ENCODE peak calls at places on chromosomes 1 and 21, in five cellular contexts. One of them, this sample, is unnamed.

GRCh38 chr1:110155878-110156522 is 5.7 kb downstream of the SLC6A17 start:
- DNase-seq in endothelial cell of umbilical vein: peak; percentile 56
- DNase-seq in AG04449: no peak
- DNase-seq in BJ: no peak
- DNase-seq in NB4: peak; percentile 65
- DNase-seq in this sample: no peak

GRCh38 chr1:906532-907420 is 16.9 kb upstream of the SAMD11 start:
- DNase-seq in endothelial cell of umbilical vein: no peak
- DNase-seq in AG04449: no peak
- DNase-seq in BJ: no peak
- DNase-seq in NB4: peak; percentile 92
- DNase-seq in this sample: no peak

GRCh38 chr1:41325801-41326200 is 35.4 kb upstream of the FOXO6 start:
- DNase-seq in endothelial cell of umbilical vein: no peak
- DNase-seq in AG04449: no peak
- DNase-seq in BJ: no peak
- DNase-seq in NB4: no peak
- DNase-seq in this sample: no peak

GRCh38 chr21:42306366-42307035 is 8.7 kb downstream of the TFF3 start:
- DNase-seq in endothelial cell of umbilical vein: no peak
- DNase-seq in AG04449: no peak
- DNase-seq in BJ: no peak
- DNase-seq in NB4: no peak
- DNase-seq in this sample: no peak

GRCh38 chr1:89854140-89854539 is 33.3 kb downstream of the LRRC8D start:
- DNase-seq in endothelial cell of umbilical vein: no peak
- DNase-seq in AG04449: no peak
- DNase-seq in BJ: no peak
- DNase-seq in NB4: no peak
- DNase-seq in this sample: no peak

GRCh38 chr1:193335797-193336428 is 149.5 kb upstream of the B3GALT2 start:
- DNase-seq in endothelial cell of umbilical vein: peak; percentile 21
- DNase-seq in AG04449: peak; percentile 94
- DNase-seq in BJ: peak; percentile 80
- DNase-seq in NB4: no peak
- DNase-seq in this sample: no peak

GRCh38 chr1:212699104-212699838 is 369 bp downstream of the BATF3 start:
- DNase-seq in endothelial cell of umbilical vein: peak; percentile 18
- DNase-seq in AG04449: no peak
- DNase-seq in BJ: no peak
- DNase-seq in NB4: peak; percentile 75
- DNase-seq in this sample: no peak

GRCh38 chr1:233197940-233198339 is 97.6 kb downstream of the PCNX2 start:
- DNase-seq in endothelial cell of umbilical vein: no peak
- DNase-seq in AG04449: no peak
- DNase-seq in BJ: no peak
- DNase-seq in NB4: peak; percentile 7
- DNase-seq in this sample: no peak

GRCh38 chr1:200029035-200029623 is 1.6 kb downstream of the NR5A2 start:
- DNase-seq in endothelial cell of umbilical vein: peak; percentile 69
- DNase-seq in AG04449: no peak
- DNase-seq in BJ: no peak
- DNase-seq in NB4: peak; percentile 44
- DNase-seq in this sample: no peak

GRCh38 chr21:35824136-35824535 is 236.2 kb downstream of the SETD4 start:
- DNase-seq in endothelial cell of umbilical vein: no peak
- DNase-seq in AG04449: no peak
- DNase-seq in BJ: no peak
- DNase-seq in NB4: no peak
- DNase-seq in this sample: no peak

GRCh38 chr1:161420763-161421455 is 53.2 kb upstream of the CFAP126 start:
- DNase-seq in endothelial cell of umbilical vein: no peak
- DNase-seq in AG04449: no peak
- DNase-seq in BJ: no peak
- DNase-seq in NB4: no peak
- DNase-seq in this sample: no peak

GRCh38 chr1:26412180-26412840 is 1.7 kb downstream of the LIN28A start:
- DNase-seq in endothelial cell of umbilical vein: no peak
- DNase-seq in AG04449: no peak
- DNase-seq in BJ: no peak
- DNase-seq in NB4: no peak
- DNase-seq in this sample: no peak

GRCh38 chr1:179252606-179253005 is 23.1 kb upstream of the ABL2 start:
- DNase-seq in endothelial cell of umbilical vein: no peak
- DNase-seq in AG04449: no peak
- DNase-seq in BJ: no peak
- DNase-seq in NB4: no peak
- DNase-seq in this sample: no peak

GRCh38 chr1:17874231-17874630 is 119.1 kb downstream of the ACTL8 start:
- DNase-seq in endothelial cell of umbilical vein: no peak
- DNase-seq in AG04449: peak; percentile 85
- DNase-seq in BJ: peak; percentile 78
- DNase-seq in NB4: no peak
- DNase-seq in this sample: peak; percentile 70

GRCh38 chr1:55640708-55641473 is 425.7 kb upstream of the USP24 start:
- DNase-seq in endothelial cell of umbilical vein: peak; percentile 78
- DNase-seq in AG04449: peak; percentile 19
- DNase-seq in BJ: no peak
- DNase-seq in NB4: peak; percentile 48
- DNase-seq in this sample: no peak

GRCh38 chr21:23811802-23812201 is 1795.5 kb downstream of the MRPL39 start:
- DNase-seq in endothelial cell of umbilical vein: no peak
- DNase-seq in AG04449: no peak
- DNase-seq in BJ: no peak
- DNase-seq in NB4: peak; percentile 71
- DNase-seq in this sample: no peak

GRCh38 chr1:78607944-78608343 is 12.3 kb upstream of the IFI44L start:
- DNase-seq in endothelial cell of umbilical vein: no peak
- DNase-seq in AG04449: no peak
- DNase-seq in BJ: no peak
- DNase-seq in NB4: no peak
- DNase-seq in this sample: no peak

GRCh38 chr1:236654957-236655356 is 31.3 kb upstream of the ACTN2 start:
- DNase-seq in endothelial cell of umbilical vein: no peak
- DNase-seq in AG04449: no peak
- DNase-seq in BJ: no peak
- DNase-seq in NB4: no peak
- DNase-seq in this sample: no peak

GRCh38 chr1:24906760-24907490 is 23.2 kb downstream of the RUNX3 start:
- DNase-seq in endothelial cell of umbilical vein: no peak
- DNase-seq in AG04449: no peak
- DNase-seq in BJ: no peak
- DNase-seq in NB4: no peak
- DNase-seq in this sample: no peak

GRCh38 chr1:5643360-5644090 is 348.7 kb downstream of the NPHP4 start:
- DNase-seq in endothelial cell of umbilical vein: no peak
- DNase-seq in AG04449: no peak
- DNase-seq in BJ: no peak
- DNase-seq in NB4: no peak
- DNase-seq in this sample: no peak

GRCh38 chr1:149849246-149849946 is 50.0 kb upstream of the BOLA1 start:
- DNase-seq in endothelial cell of umbilical vein: no peak
- DNase-seq in AG04449: no peak
- DNase-seq in BJ: no peak
- DNase-seq in NB4: peak; percentile 30
- DNase-seq in this sample: no peak

GRCh38 chr1:181391297-181391905 is 91.9 kb upstream of the CACNA1E start:
- DNase-seq in endothelial cell of umbilical vein: no peak
- DNase-seq in AG04449: no peak
- DNase-seq in BJ: no peak
- DNase-seq in NB4: no peak
- DNase-seq in this sample: no peak

GRCh38 chr1:212938846-212939245 is 11.5 kb upstream of the VASH2 start:
- DNase-seq in endothelial cell of umbilical vein: no peak
- DNase-seq in AG04449: no peak
- DNase-seq in BJ: no peak
- DNase-seq in NB4: no peak
- DNase-seq in this sample: no peak

GRCh38 chr1:84834419-84835064 is 58.5 kb downstream of the LPAR3 start:
- DNase-seq in endothelial cell of umbilical vein: peak; percentile 62
- DNase-seq in AG04449: no peak
- DNase-seq in BJ: no peak
- DNase-seq in NB4: no peak
- DNase-seq in this sample: no peak

GRCh38 chr1:19400189-19400588 is 85.2 kb downstream of the CAPZB start:
- DNase-seq in endothelial cell of umbilical vein: no peak
- DNase-seq in AG04449: no peak
- DNase-seq in BJ: no peak
- DNase-seq in NB4: no peak
- DNase-seq in this sample: no peak

GRCh38 chr1:80171101-80171500 is 1164.6 kb upstream of the ADGRL4 start:
- DNase-seq in endothelial cell of umbilical vein: no peak
- DNase-seq in AG04449: no peak
- DNase-seq in BJ: no peak
- DNase-seq in NB4: no peak
- DNase-seq in this sample: no peak

GRCh38 chr1:224767031-224767430 is 150.9 kb downstream of the CNIH3 start:
- DNase-seq in endothelial cell of umbilical vein: no peak
- DNase-seq in AG04449: no peak
- DNase-seq in BJ: no peak
- DNase-seq in NB4: no peak
- DNase-seq in this sample: no peak

GRCh38 chr21:37908691-37909090 is 7.6 kb downstream of the KCNJ6 start:
- DNase-seq in endothelial cell of umbilical vein: no peak
- DNase-seq in AG04449: no peak
- DNase-seq in BJ: no peak
- DNase-seq in NB4: no peak
- DNase-seq in this sample: no peak

GRCh38 chr21:33374874-33375644 is 28.2 kb upstream of the IFNGR2 start:
- DNase-seq in endothelial cell of umbilical vein: no peak
- DNase-seq in AG04449: no peak
- DNase-seq in BJ: no peak
- DNase-seq in NB4: no peak
- DNase-seq in this sample: no peak

DNA sequence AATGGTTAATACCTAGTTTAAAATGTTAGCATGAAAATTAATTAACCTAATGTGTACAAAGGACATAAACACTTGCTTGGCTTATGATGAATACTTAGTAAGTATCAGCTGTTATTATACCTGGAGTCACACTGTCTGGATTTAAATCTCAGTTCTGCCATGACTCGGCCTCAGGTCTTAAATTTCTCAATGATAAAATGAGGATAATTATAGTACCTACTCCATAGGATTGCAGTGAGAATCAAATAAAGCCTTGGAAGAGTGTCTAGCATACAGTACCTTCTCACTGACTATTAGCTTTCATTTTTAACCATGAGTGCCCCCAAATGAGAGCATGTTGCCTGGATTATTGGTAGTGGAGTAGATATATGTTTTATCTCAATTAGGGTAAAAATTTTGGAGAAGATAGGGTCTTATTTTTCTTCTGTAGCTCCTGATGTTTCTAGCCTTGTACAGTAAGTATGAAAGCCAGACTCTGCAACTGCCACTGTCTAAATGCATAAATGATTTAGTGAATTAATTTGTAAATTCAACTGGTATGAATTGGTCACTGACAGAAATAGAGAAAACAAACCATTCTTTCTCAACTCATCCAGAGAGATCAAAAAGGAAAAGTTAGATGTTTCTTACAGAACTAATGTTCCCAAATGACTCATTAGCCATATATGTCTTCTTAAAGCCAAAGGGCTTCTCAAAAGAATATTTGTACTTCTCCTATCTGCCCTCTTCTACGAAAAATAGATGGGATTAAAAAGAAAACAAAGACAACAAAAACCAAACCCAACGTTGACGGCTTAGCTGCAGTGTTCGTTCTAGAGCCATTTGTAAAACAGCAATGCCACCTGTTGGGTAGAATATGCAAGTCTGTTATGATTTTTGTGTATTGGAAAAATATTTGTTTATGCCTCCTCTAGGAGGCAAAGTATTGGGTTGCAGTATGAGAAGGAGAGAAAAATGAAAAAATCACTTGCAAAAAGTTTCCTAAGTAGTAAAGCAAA is 53.8 kb upstream of the MROH9 start:
- DNase-seq in endothelial cell of umbilical vein: peak; percentile 39
- DNase-seq in AG04449: no peak
- DNase-seq in BJ: no peak
- DNase-seq in NB4: peak; percentile 5
- DNase-seq in this sample: no peak
- TF ChIP-seq CTCF in endothelial cell of umbilical vein: no peak
- TF ChIP-seq CTCF in AG04449: peak; percentile 27
- TF ChIP-seq CTCF in BJ: peak; percentile 39
- TF ChIP-seq CTCF in NB4: no peak
- TF ChIP-seq CTCF in this sample: peak; percentile 50

GRCh38 chr21:44872568-44873355 is 728 bp downstream of the PTTG1IP start:
- DNase-seq in endothelial cell of umbilical vein: peak; percentile 53
- DNase-seq in AG04449: no peak
- DNase-seq in BJ: no peak
- DNase-seq in NB4: peak; percentile 60
- DNase-seq in this sample: no peak

GRCh38 chr21:44875341-44875740 is 1.9 kb upstream of the PTTG1IP start:
- DNase-seq in endothelial cell of umbilical vein: peak; percentile 71
- DNase-seq in AG04449: no peak
- DNase-seq in BJ: no peak
- DNase-seq in NB4: peak; percentile 74
- DNase-seq in this sample: no peak

GRCh38 chr21:44874497-44875331 is 1.2 kb upstream of the PTTG1IP start:
- DNase-seq in endothelial cell of umbilical vein: peak; percentile 61
- DNase-seq in AG04449: no peak
- DNase-seq in BJ: no peak
- DNase-seq in NB4: peak; percentile 50
- DNase-seq in this sample: no peak

GRCh38 chr21:44873356-44874239 is at the start of gene PTTG1IP:
- DNase-seq in endothelial cell of umbilical vein: peak; percentile 99
- DNase-seq in AG04449: peak; percentile 46
- DNase-seq in BJ: peak; percentile 73
- DNase-seq in NB4: peak; percentile 95
- DNase-seq in this sample: no peak

GRCh38 chr21:44874240-44874496 is 678 bp upstream of the PTTG1IP start:
- DNase-seq in endothelial cell of umbilical vein: peak; percentile 62
- DNase-seq in AG04449: no peak
- DNase-seq in BJ: no peak
- DNase-seq in NB4: no peak
- DNase-seq in this sample: no peak
- H3K4me3 ChIP-seq in endothelial cell of umbilical vein: peak overlapping the region; percentile 65
- H3K4me3 ChIP-seq in AG04449: peak overlapping the region; percentile 65
- H3K4me3 ChIP-seq in BJ: peak overlapping the region; percentile 46
- H3K4me3 ChIP-seq in NB4: peak overlapping the region; percentile 51
- H3K4me3 ChIP-seq in this sample: peak overlapping the region; percentile 94

GRCh38 chr1:43704838-43705237 is 2.5 kb upstream of the ST3GAL3 start:
- DNase-seq in endothelial cell of umbilical vein: no peak
- DNase-seq in AG04449: no peak
- DNase-seq in BJ: no peak
- DNase-seq in NB4: peak; percentile 13
- DNase-seq in this sample: no peak
- TF ChIP-seq CTCF in endothelial cell of umbilical vein: no peak
- TF ChIP-seq CTCF in AG04449: peak; percentile 5
- TF ChIP-seq CTCF in BJ: no peak
- TF ChIP-seq CTCF in NB4: no peak
- TF ChIP-seq CTCF in this sample: peak; percentile 33

DNA sequence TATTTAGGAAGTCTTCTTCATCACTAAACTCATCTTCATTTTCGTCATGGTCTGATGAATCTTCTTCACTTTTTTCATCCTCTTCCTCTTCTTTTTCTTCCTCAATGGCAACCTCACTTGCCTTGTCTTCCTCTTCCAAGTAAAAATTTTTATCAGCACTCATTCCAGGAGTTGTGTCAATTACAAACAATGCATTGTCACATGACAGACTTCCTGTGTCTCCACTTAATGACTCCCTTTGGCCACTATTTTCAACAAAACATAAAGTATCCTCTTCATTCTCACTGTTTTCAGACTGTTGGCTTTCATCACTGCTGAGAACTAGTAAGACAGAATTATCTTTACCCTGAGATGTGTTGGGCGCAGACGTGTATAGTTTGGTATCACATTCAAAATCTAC is 2.7 kb downstream of the DNTTIP2 start:
- DNase-seq in endothelial cell of umbilical vein: no peak
- DNase-seq in AG04449: no peak
- DNase-seq in BJ: no peak
- DNase-seq in NB4: no peak
- DNase-seq in this sample: no peak
- H3K4me3 ChIP-seq in endothelial cell of umbilical vein: no peak overlapping the region
- H3K4me3 ChIP-seq in AG04449: no peak overlapping the region
- H3K4me3 ChIP-seq in BJ: no peak overlapping the region
- H3K4me3 ChIP-seq in NB4: peak overlapping the region; percentile 35
- H3K4me3 ChIP-seq in this sample: no peak overlapping the region